ENCODE peak calls at places on chromosome 10, in six cellular contexts. F is neural crest cell, O is foreskin fibroblast, I is thoracic aorta, C is progenitor cell of endocrine pancreas, G is esophagus squamous epithelium. R is an unnamed sample.

GRCh38 chr10:10499839-10500238 is 517.8 kb upstream of the CELF2 start:
- DNase-seq in F (no peak), O (peak; percentile 23), I (no peak), C (no peak), G (no peak), R (peak; percentile 45)

GRCh38 chr10:132989476-132990415 is 47.4 kb upstream of the CFAP46 start:
- DNase-seq in F (no peak), O (no peak), I (no peak), C (no peak), G (no peak), R (no peak)

GRCh38 chr10:45008524-45009161 is 7.9 kb downstream of the ZNF22 start:
- DNase-seq in F (peak; percentile 22), O (peak; percentile 75), I (no peak), C (no peak), G (no peak), R (peak; percentile 89)

GRCh38 chr10:111598433-111599059 is 521.7 kb downstream of the ADRA2A start:
- DNase-seq in F (peak; percentile 57), O (no peak), I (no peak), C (peak; percentile 41), G (no peak), R (peak; percentile 67)

GRCh38 chr10:63722537-63722936 is 201.3 kb downstream of the REEP3 start:
- DNase-seq in F (no peak), O (no peak), I (peak; percentile 50), C (no peak), G (no peak), R (no peak)

GRCh38 chr10:68158031-68158430 is 48.7 kb downstream of the MYPN start:
- DNase-seq in F (no peak), O (no peak), I (no peak), C (no peak), G (no peak), R (no peak)

GRCh38 chr10:61837748-61838055 is 63.8 kb upstream of the ARID5B start:
- DNase-seq in F (no peak), O (no peak), I (no peak), C (no peak), G (no peak), R (no peak)

GRCh38 chr10:106360870-106361269 is 803.6 kb downstream of the SORCS1 start:
- DNase-seq in F (no peak), O (peak; percentile 86), I (no peak), C (no peak), G (no peak), R (peak; percentile 94)

GRCh38 chr10:77030915-77031425 is 606.6 kb downstream of the KCNMA1 start:
- DNase-seq in F (no peak), O (no peak), I (no peak), C (no peak), G (no peak), R (no peak)

GRCh38 chr10:118698421-118698820 is 56.3 kb downstream of the CACUL1 start:
- DNase-seq in F (no peak), O (peak; percentile 18), I (no peak), C (no peak), G (no peak), R (peak; percentile 32)

GRCh38 chr10:6348091-6348862 is 145.5 kb downstream of the PFKFB3 start:
- DNase-seq in F (no peak), O (peak; percentile 16), I (peak; percentile 20), C (no peak), G (peak; percentile 12), R (no peak)

GRCh38 chr10:79984851-79985250 is 35.9 kb upstream of the SFTPD start:
- DNase-seq in F (no peak), O (no peak), I (no peak), C (no peak), G (no peak), R (peak; percentile 88)

GRCh38 chr10:119705434-119705831 is 20.4 kb upstream of the INPP5F start:
- DNase-seq in F (no peak), O (no peak), I (no peak), C (no peak), G (no peak), R (no peak)

GRCh38 chr10:82953331-82953730 is 1078.3 kb downstream of the NRG3 start:
- DNase-seq in F (no peak), O (no peak), I (no peak), C (no peak), G (no peak), R (peak; percentile 13)

GRCh38 chr10:43689618-43689954 is 40.9 kb upstream of the ZNF32 start:
- DNase-seq in F (peak; percentile 40), O (peak; percentile 28), I (no peak), C (no peak), G (no peak), R (no peak)

GRCh38 chr10:111119637-111120036 is 42.8 kb downstream of the ADRA2A start:
- DNase-seq in F (no peak), O (no peak), I (no peak), C (no peak), G (no peak), R (no peak)

GRCh38 chr10:17783751-17784150 is 25.4 kb upstream of the MRC1 start:
- DNase-seq in F (no peak), O (no peak), I (no peak), C (no peak), G (no peak), R (no peak)

GRCh38 chr10:25068152-25069058 is 52.0 kb downstream of the THNSL1 start:
- DNase-seq in F (no peak), O (peak; percentile 63), I (no peak), C (no peak), G (no peak), R (peak; percentile 82)

GRCh38 chr10:89904755-89905154 is 203.4 kb downstream of the KIF20B start:
- DNase-seq in F (no peak), O (no peak), I (no peak), C (no peak), G (no peak), R (no peak)

GRCh38 chr10:117532003-117532385 is 10.6 kb upstream of the EMX2 start:
- DNase-seq in F (no peak), O (no peak), I (no peak), C (no peak), G (no peak), R (no peak)

GRCh38 chr10:34049887-34050286 is 715.4 kb upstream of the NRP1 start:
- DNase-seq in F (no peak), O (no peak), I (no peak), C (no peak), G (no peak), R (peak; percentile 25)

GRCh38 chr10:113169853-113170455 is 219.9 kb downstream of the TCF7L2 start:
- DNase-seq in F (no peak), O (no peak), I (no peak), C (no peak), G (no peak), R (no peak)

GRCh38 chr10:110556993-110557601 is 10.4 kb upstream of the SMC3 start:
- DNase-seq in F (peak; percentile 46), O (peak; percentile 44), I (no peak), C (no peak), G (no peak), R (peak; percentile 27)

GRCh38 chr10:62395892-62396291 is 21.7 kb downstream of the ZNF365 start:
- DNase-seq in F (no peak), O (no peak), I (no peak), C (no peak), G (no peak), R (no peak)

GRCh38 chr10:103534621-103535498 is 41.4 kb downstream of the NEURL1 start:
- DNase-seq in F (no peak), O (no peak), I (no peak), C (no peak), G (no peak), R (no peak)

GRCh38 chr10:132497083-132497680 is 40.4 kb upstream of the INPP5A start:
- DNase-seq in F (no peak), O (no peak), I (no peak), C (no peak), G (no peak), R (no peak)

GRCh38 chr10:22229756-22230330 is 12.0 kb upstream of the EBLN1 start:
- DNase-seq in F (no peak), O (no peak), I (no peak), C (no peak), G (no peak), R (peak; percentile 32)

GRCh38 chr10:8595140-8595539 is 540.7 kb downstream of the GATA3 start:
- DNase-seq in F (no peak), O (no peak), I (no peak), C (no peak), G (no peak), R (no peak)

GRCh38 chr10:12405342-12406320 is 56.3 kb downstream of the CAMK1D start:
- DNase-seq in F (no peak), O (no peak), I (no peak), C (no peak), G (no peak), R (no peak)

DNA sequence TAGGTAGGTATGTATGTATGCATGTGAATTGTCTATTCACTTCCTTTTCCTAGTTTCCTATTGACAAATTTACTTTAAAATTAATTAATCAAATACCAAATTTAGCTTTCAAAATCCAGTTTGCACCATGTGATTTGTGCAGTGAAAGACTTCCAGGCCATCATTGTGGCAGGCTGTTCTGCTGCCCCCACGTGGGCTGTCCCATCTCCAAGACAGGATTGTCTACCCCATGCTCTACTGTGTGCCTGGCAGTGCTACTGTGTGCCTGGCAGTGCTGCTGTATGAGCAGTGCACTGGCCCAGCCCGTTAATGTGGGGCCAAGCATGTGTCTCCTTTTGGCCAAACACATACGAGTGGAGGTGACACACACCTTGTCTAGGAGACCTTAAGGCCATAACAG is 374.8 kb downstream of the GFRA1 start:
- DNase-seq in F (no peak), O (no peak), I (no peak), C (no peak), G (no peak), R (peak; percentile 6)
- TF ChIP-seq CTCF in F (no peak), O (no peak), I (no peak), C (no peak), G (no peak), R (no peak)

GRCh38 chr10:115762029-115762428 is 511.0 kb downstream of the GFRA1 start:
- DNase-seq in F (no peak), O (peak; percentile 41), I (no peak), C (no peak), G (no peak), R (no peak)

GRCh38 chr10:115760131-115760530 is 512.9 kb downstream of the GFRA1 start:
- DNase-seq in F (no peak), O (no peak), I (no peak), C (no peak), G (no peak), R (no peak)

GRCh38 chr10:115761166-115761565 is 511.8 kb downstream of the GFRA1 start:
- DNase-seq in F (no peak), O (no peak), I (no peak), C (no peak), G (no peak), R (no peak)
- TF ChIP-seq CTCF in F (no peak), O (no peak), I (no peak), C (no peak), G (no peak), R (no peak)

DNA sequence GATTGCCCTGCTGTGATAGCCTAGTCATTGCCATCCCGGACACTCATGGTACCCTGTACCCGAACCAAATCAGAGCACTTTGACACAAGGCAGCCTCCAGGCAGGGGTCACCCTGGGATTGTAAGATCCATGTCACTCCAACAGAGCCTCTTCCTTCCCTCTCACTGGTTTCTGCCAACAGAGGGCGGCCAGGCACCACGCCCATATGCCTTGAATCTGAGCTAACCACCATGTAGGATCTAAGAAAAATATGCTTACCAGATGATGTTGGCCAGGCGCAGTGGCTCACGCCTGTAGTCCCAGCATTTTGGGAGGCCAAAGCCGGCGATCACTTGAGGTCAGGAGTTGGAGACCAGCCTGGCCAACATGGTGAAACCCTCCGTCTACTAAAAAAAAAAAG is 389.2 kb upstream of the KLF6 start:
- DNase-seq in F (no peak), O (peak; percentile 9), I (no peak), C (no peak), G (no peak), R (peak; percentile 41)
- TF ChIP-seq CTCF in F (no peak), O (no peak), I (no peak), C (no peak), G (no peak), R (peak; percentile 19)

GRCh38 chr10:95201736-95202135 is 7.7 kb downstream of the ACSM6 start:
- DNase-seq in F (no peak), O (no peak), I (no peak), C (no peak), G (no peak), R (peak; percentile 86)
- TF ChIP-seq CTCF in F (no peak), O (peak; percentile 41), I (no peak), C (no peak), G (peak; percentile 25), R (peak; percentile 57)

R was measured in MCF 10A.